ENCODE peak calls at places on chromosome 22, in five cellular contexts. B is heart right ventricle, J is tibial nerve, R is IMR-90, P is stomach. C is an unnamed sample.
A peak's percentile ranks its signal among the peaks of the same experiment; 100 is the strongest.

GRCh38 chr22:46071451-46072029 is 78.8 kb upstream of the PPARA start:
- DNase-seq in P (peak; percentile 91), J (peak; percentile 93), B (peak; percentile 94), R (peak; percentile 90), C (peak; percentile 72)

GRCh38 chr22:23278883-23279675 is 98.8 kb downstream of the BCR start:
- DNase-seq in R (no peak), B (peak; percentile 36), J (no peak), P (peak; percentile 92), C (no peak)

GRCh38 chr22:23119492-23120414 is 22.0 kb downstream of the RSPH14 start:
- DNase-seq in R (no peak), P (no peak), J (no peak), B (no peak), C (no peak)

GRCh38 chr22:46968848-46969247 is 206.4 kb downstream of the TBC1D22A start:
- DNase-seq in J (no peak), P (peak; percentile 13), B (no peak), R (no peak), C (no peak)

GRCh38 chr22:41482319-41482935 is 13.5 kb downstream of the ACO2 start:
- DNase-seq in P (no peak), B (no peak), J (no peak), R (peak; percentile 71), C (no peak)

GRCh38 chr22:20992456-20993303 is 9.2 kb downstream of the THAP7 start:
- DNase-seq in B (no peak), P (no peak), J (no peak), R (no peak), C (no peak)

GRCh38 chr22:17777005-17777716 is 2.9 kb upstream of the BID start:
- DNase-seq in R (no peak), B (no peak), J (no peak), P (peak; percentile 55), C (no peak)

GRCh38 chr22:27564806-27565205 is 236.8 kb downstream of the MN1 start:
- DNase-seq in P (no peak), B (no peak), J (no peak), R (no peak), C (no peak)

GRCh38 chr22:46108564-46109473 is 41.5 kb upstream of the PPARA start:
- DNase-seq in P (peak; percentile 79), J (no peak), R (peak; percentile 23), B (peak; percentile 73), C (no peak)

GRCh38 chr22:30015229-30015797 is 65.0 kb upstream of the HORMAD2 start:
- DNase-seq in P (no peak), B (no peak), R (peak; percentile 60), J (no peak), C (no peak)
- H3K36me3 ChIP-seq in P (peaks cover 99% of the 10 kb centered on the region), B (no peaks in the 10 kb centered on the region), R (peaks cover 48% of the 10 kb centered on the region), J (peaks cover 46% of the 10 kb centered on the region), C (peaks cover 73% of the 10 kb centered on the region)

GRCh38 chr22:49322231-49322630 is 505.4 kb downstream of the BRD1 start:
- DNase-seq in R (no peak), B (no peak), P (peak; percentile 9), J (no peak), C (no peak)

GRCh38 chr22:49323751-49324415 is 503.8 kb downstream of the BRD1 start:
- DNase-seq in B (no peak), J (no peak), P (peak; percentile 14), R (no peak), C (no peak)

GRCh38 chr22:49322861-49323622 is 504.6 kb downstream of the BRD1 start:
- DNase-seq in R (no peak), B (no peak), P (peak; percentile 13), J (no peak), C (no peak)

GRCh38 chr22:49320714-49321476 is 506.8 kb downstream of the BRD1 start:
- DNase-seq in P (peak; percentile 17), R (no peak), B (no peak), J (no peak), C (no peak)

DNA sequence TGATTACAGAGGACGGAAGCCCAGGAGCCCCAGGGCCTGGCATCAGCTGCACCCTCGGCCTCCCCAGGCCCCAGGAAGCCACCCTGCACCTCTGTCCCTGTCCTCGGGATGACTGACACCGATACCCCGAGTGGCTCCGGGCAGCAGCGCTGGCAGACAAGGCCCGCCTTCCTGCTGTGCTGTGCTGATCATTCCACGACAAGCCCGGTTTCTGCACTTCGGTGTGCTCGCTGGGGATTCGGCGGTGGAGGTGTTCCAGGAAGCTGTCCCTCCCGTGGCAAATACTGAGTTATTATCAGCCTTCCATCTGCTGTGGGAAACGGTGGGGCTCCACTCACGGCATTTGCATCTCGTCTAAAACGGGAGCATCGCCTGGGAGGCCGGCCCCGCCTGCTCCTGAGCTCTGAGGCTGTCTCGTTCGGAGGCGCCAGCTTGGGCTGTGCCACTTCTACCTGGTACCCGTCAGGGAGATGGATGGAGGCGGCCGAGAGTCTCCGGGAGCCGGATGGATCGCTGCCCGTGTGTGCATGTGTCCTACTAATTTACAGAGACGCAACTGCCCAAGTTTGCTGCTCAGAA is 506.1 kb downstream of the BRD1 start:
- DNase-seq in R (no peak), J (no peak), B (no peak), P (peak; percentile 23), C (no peak)
- H3K9me3 ChIP-seq in R (peaks cover 48% of the 10 kb centered on the region), J (no peaks in the 10 kb centered on the region), B (peaks cover 3% of the 10 kb centered on the region), P (no peaks in the 10 kb centered on the region), C (no peaks in the 10 kb centered on the region)

GRCh38 chr22:35375031-35375430 is 5.9 kb upstream of the HMOX1 start:
- DNase-seq in R (peak; percentile 62), J (no peak), B (no peak), P (no peak), C (no peak)
- H3K27ac ChIP-seq in R (no peak overlapping the region), J (peak overlapping the region; percentile 45), B (peak overlapping the region; percentile 93), P (no peak overlapping the region), C (peak overlapping the region; percentile 5)

GRCh38 chr22:42829311-42829710 is 27.8 kb downstream of the ARFGAP3 start:
- DNase-seq in B (no peak), R (no peak), P (no peak), J (no peak), C (no peak)
- H3K36me3 ChIP-seq in B (peaks cover 4% of the 10 kb centered on the region), R (peaks cover 48% of the 10 kb centered on the region), P (peaks cover 100% of the 10 kb centered on the region), J (peaks cover 7% of the 10 kb centered on the region), C (peaks cover 56% of the 10 kb centered on the region)

GRCh38 chr22:26406118-26406517 is 22.9 kb upstream of the ASPHD2 start:
- DNase-seq in B (no peak), R (peak; percentile 66), P (no peak), J (no peak), C (no peak)
- H3K9me3 ChIP-seq in B (no peaks in the 10 kb centered on the region), R (no peaks in the 10 kb centered on the region), P (no peaks in the 10 kb centered on the region), J (no peaks in the 10 kb centered on the region), C (no peaks in the 10 kb centered on the region)

GRCh38 chr22:19825016-19825339 is 29.7 kb downstream of the GNB1L start:
- DNase-seq in J (no peak), P (peak; percentile 5), R (no peak), B (no peak), C (no peak)
- H3K27ac ChIP-seq in J (no peak overlapping the region), P (no peak overlapping the region), R (no peak overlapping the region), B (no peak overlapping the region), C (no peak overlapping the region)

GRCh38 chr22:49815641-49816071 is 12.0 kb downstream of the BRD1 start:
- DNase-seq in J (no peak), R (peak; percentile 19), B (no peak), P (peak; percentile 58), C (no peak)
- H3K36me3 ChIP-seq in J (no peaks in the 10 kb centered on the region), R (peaks cover 54% of the 10 kb centered on the region), B (no peaks in the 10 kb centered on the region), P (peaks cover 77% of the 10 kb centered on the region), C (peaks cover 37% of the 10 kb centered on the region)

DNA sequence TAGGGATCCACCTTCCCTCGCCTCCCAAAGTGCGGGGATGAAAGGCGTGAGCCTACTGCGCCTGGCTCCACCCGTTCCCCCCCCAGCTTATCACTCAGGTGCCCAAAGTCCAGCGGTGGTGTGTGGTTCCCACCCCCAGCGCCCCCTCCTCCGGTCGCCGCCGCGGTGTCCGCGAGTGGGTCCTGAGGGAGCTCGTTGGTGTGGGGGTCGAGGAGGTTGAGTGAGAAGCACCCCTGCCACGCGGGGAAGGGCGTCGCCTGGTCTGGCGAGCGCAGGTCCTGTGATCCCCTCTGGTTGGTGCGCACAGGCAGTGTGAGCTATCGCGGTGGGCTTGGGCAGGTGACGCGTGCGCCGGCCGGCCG is 3900.6 kb upstream of the OR11H1 start:
- DNase-seq in R (no peak), J (no peak), P (no peak), B (no peak), C (no peak)
- H3K9me3 ChIP-seq in R (peaks cover 50% of the 10 kb centered on the region), J (peaks cover 26% of the 10 kb centered on the region), P (peaks cover 47% of the 10 kb centered on the region), B (peaks cover 18% of the 10 kb centered on the region), C (peaks cover 28% of the 10 kb centered on the region)

C was measured in thoracic aorta.